ENCODE peak calls at places on chromosomes 1 and 21, in ten cellular contexts. F is transverse colon, Q is esophagus muscularis mucosa, P is glutamatergic neuron, I is astrocyte of the spinal cord, S is RCC 7860, O is fibroblast of mammary gland, L is mesenteric fat pad, W is epithelial cell of esophagus, H is HFFc6. J is an unnamed sample.
A peak's percentile ranks its signal among the peaks of the same experiment; 100 is the strongest.

GRCh38 chr1:95685091-95685490 is 451.1 kb downstream of the RWDD3 start:
- DNase-seq in F (no peak), Q (no peak), P (peak; percentile 45), I (no peak), S (no peak), O (no peak), L (no peak), W (no peak), H (no peak), J (no peak)

GRCh38 chr1:94180650-94181049 is 56.7 kb downstream of the ARHGAP29 start:
- DNase-seq in F (no peak), Q (no peak), P (no peak), I (no peak), S (no peak), O (no peak), L (no peak), W (no peak), H (no peak), J (no peak)

GRCh38 chr1:1001631-1002300 is 1.9 kb upstream of the HES4 start:
- DNase-seq in F (peak; percentile 86), Q (no peak), P (peak; percentile 86), I (peak; percentile 46), S (peak; percentile 67), O (peak; percentile 33), L (no peak), W (peak; percentile 69), H (peak; percentile 41), J (no peak)

GRCh38 chr1:166304131-166304530 is 137.3 kb upstream of the FAM78B start:
- DNase-seq in F (no peak), Q (no peak), P (no peak), I (no peak), S (no peak), O (no peak), L (no peak), W (no peak), H (no peak), J (no peak)

GRCh38 chr1:18292531-18292930 is 184.9 kb downstream of the IGSF21 start:
- DNase-seq in F (no peak), Q (no peak), P (no peak), I (no peak), S (no peak), O (no peak), L (no peak), W (no peak), H (no peak), J (no peak)

GRCh38 chr1:153422450-153423068 is 6.2 kb downstream of the S100A7A start:
- DNase-seq in F (peak; percentile 66), Q (no peak), P (no peak), I (peak; percentile 53), S (peak; percentile 35), O (peak; percentile 61), L (no peak), W (peak; percentile 75), H (peak; percentile 7), J (peak; percentile 21)

GRCh38 chr1:205630241-205630640 is 1.6 kb downstream of the ELK4 start:
- DNase-seq in F (no peak), Q (no peak), P (no peak), I (peak; percentile 64), S (peak; percentile 28), O (peak; percentile 37), L (no peak), W (no peak), H (peak; percentile 63), J (no peak)

GRCh38 chr1:244713329-244713728 is 60.4 kb downstream of the DESI2 start:
- DNase-seq in F (no peak), Q (no peak), P (no peak), I (no peak), S (no peak), O (no peak), L (no peak), W (no peak), H (no peak), J (peak; percentile 67)

GRCh38 chr1:209900734-209901133 is 37.3 kb upstream of the SYT14 start:
- DNase-seq in F (no peak), Q (no peak), P (no peak), I (peak; percentile 69), S (peak; percentile 87), O (peak; percentile 79), L (no peak), W (peak; percentile 78), H (peak; percentile 80), J (no peak)

GRCh38 chr1:84724128-84724860 is 34.0 kb upstream of the SSX2IP start:
- DNase-seq in F (peak; percentile 14), Q (no peak), P (peak; percentile 57), I (no peak), S (no peak), O (no peak), L (no peak), W (no peak), H (no peak), J (no peak)

GRCh38 chr21:42243026-42243425 is 24.1 kb downstream of the ABCG1 start:
- DNase-seq in F (no peak), Q (no peak), P (no peak), I (no peak), S (no peak), O (no peak), L (no peak), W (no peak), H (no peak), J (no peak)

GRCh38 chr1:91876040-91876470 is 9.9 kb downstream of the TGFBR3 start:
- DNase-seq in F (no peak), Q (no peak), P (no peak), I (no peak), S (no peak), O (no peak), L (no peak), W (no peak), H (no peak), J (no peak)

GRCh38 chr1:186033744-186034345 is 299.7 kb downstream of the HMCN1 start:
- DNase-seq in F (no peak), Q (no peak), P (no peak), I (peak; percentile 18), S (peak; percentile 24), O (peak; percentile 20), L (no peak), W (peak; percentile 68), H (no peak), J (no peak)

GRCh38 chr1:2513939-2514650 is 12.3 kb downstream of the PANK4 start:
- DNase-seq in F (no peak), Q (no peak), P (no peak), I (no peak), S (no peak), O (no peak), L (no peak), W (no peak), H (no peak), J (no peak)

GRCh38 chr1:116515702-116516101 is 55.1 kb downstream of the CD58 start:
- DNase-seq in F (no peak), Q (no peak), P (no peak), I (no peak), S (no peak), O (no peak), L (no peak), W (no peak), H (no peak), J (peak; percentile 13)

GRCh38 chr1:227317541-227318002 is 720 bp downstream of the CDC42BPA start:
- DNase-seq in F (peak; percentile 39), Q (no peak), P (peak; percentile 77), I (peak; percentile 69), S (peak; percentile 49), O (peak; percentile 68), L (no peak), W (peak; percentile 61), H (peak; percentile 46), J (no peak)

GRCh38 chr1:173195596-173196088 is 11.5 kb downstream of the TNFSF4 start:
- DNase-seq in F (no peak), Q (no peak), P (no peak), I (no peak), S (no peak), O (no peak), L (no peak), W (no peak), H (no peak), J (no peak)

GRCh38 chr21:44820851-44821250 is 3.0 kb upstream of the SUMO3 start:
- DNase-seq in F (no peak), Q (no peak), P (no peak), I (no peak), S (no peak), O (peak; percentile 38), L (no peak), W (peak; percentile 40), H (peak; percentile 79), J (no peak)

GRCh38 chr1:115099693-115100050 is 10.4 kb upstream of the TSPAN2 start:
- DNase-seq in F (no peak), Q (no peak), P (no peak), I (no peak), S (no peak), O (peak; percentile 71), L (no peak), W (peak; percentile 65), H (peak; percentile 68), J (no peak)

GRCh38 chr1:20711285-20712209 is 6.3 kb downstream of the KIF17 start:
- DNase-seq in F (no peak), Q (no peak), P (peak; percentile 84), I (no peak), S (no peak), O (no peak), L (no peak), W (no peak), H (no peak), J (peak; percentile 61)

GRCh38 chr1:235244969-235245592 is 82.9 kb downstream of the ARID4B start:
- DNase-seq in F (no peak), Q (no peak), P (no peak), I (no peak), S (no peak), O (no peak), L (no peak), W (no peak), H (no peak), J (no peak)

GRCh38 chr1:10663668-10664035 is 132.8 kb downstream of the CASZ1 start:
- DNase-seq in F (peak; percentile 34), Q (no peak), P (peak; percentile 82), I (no peak), S (no peak), O (no peak), L (no peak), W (peak; percentile 22), H (no peak), J (no peak)

GRCh38 chr1:117615474-117615873 is 9.6 kb downstream of the TENT5C start:
- DNase-seq in F (no peak), Q (no peak), P (no peak), I (no peak), S (no peak), O (no peak), L (no peak), W (no peak), H (no peak), J (peak; percentile 43)

GRCh38 chr1:248007778-248008177 is 5.7 kb upstream of the OR2L5 start:
- DNase-seq in F (no peak), Q (no peak), P (no peak), I (no peak), S (no peak), O (no peak), L (no peak), W (no peak), H (no peak), J (no peak)

GRCh38 chr1:119462964-119463363 is 44.0 kb upstream of the HSD3B1 start:
- DNase-seq in F (no peak), Q (no peak), P (no peak), I (no peak), S (no peak), O (no peak), L (no peak), W (peak; percentile 36), H (no peak), J (no peak)

GRCh38 chr1:241202321-241202845 is 154.6 kb downstream of the RGS7 start:
- DNase-seq in F (peak; percentile 18), Q (no peak), P (no peak), I (no peak), S (no peak), O (no peak), L (no peak), W (peak; percentile 1), H (no peak), J (no peak)

GRCh38 chr1:12147116-12147753 is 19.6 kb upstream of the TNFRSF1B start:
- DNase-seq in F (no peak), Q (no peak), P (no peak), I (no peak), S (no peak), O (no peak), L (no peak), W (no peak), H (no peak), J (peak; percentile 22)

GRCh38 chr1:93448983-93449805 is 1.3 kb downstream of the FNBP1L start:
- DNase-seq in F (peak; percentile 70), Q (no peak), P (peak; percentile 40), I (peak; percentile 41), S (no peak), O (peak; percentile 47), L (no peak), W (peak; percentile 57), H (peak; percentile 22), J (no peak)

J was measured in MV-4-11.